ENCODE peak calls at places on chromosomes 16 and 17, in four cellular contexts. W is K562, D is GM12891, G is GM12878. A is an unnamed sample.

GRCh38 chr17:74730491-74731346 is 6.3 kb upstream of the RAB37 start:
- DNase-seq in D (no peak), W (no peak), G (no peak), A (no peak)

GRCh38 chr17:14381606-14382005 is 80.7 kb downstream of the HS3ST3B1 start:
- DNase-seq in W (no peak), G (no peak), D (no peak), A (no peak)

GRCh38 chr16:4709481-4709880 is 16.1 kb downstream of the NUDT16L1 start:
- DNase-seq in G (no peak), D (no peak), W (no peak), A (no peak)

GRCh38 chr17:49894761-49895160 is 46.9 kb upstream of the TAC4 start:
- DNase-seq in G (no peak), W (no peak), D (no peak), A (no peak)

GRCh38 chr16:30998852-30999761 is 11.3 kb downstream of the STX1B start:
- DNase-seq in D (no peak), W (no peak), G (no peak), A (no peak)

GRCh38 chr16:52068447-52069074 is 478.4 kb downstream of the TOX3 start:
- DNase-seq in W (no peak), D (no peak), G (no peak), A (no peak)

GRCh38 chr16:56889206-56889605 is 24.2 kb downstream of the SLC12A3 start:
- DNase-seq in G (no peak), D (no peak), W (peak), A (no peak)

GRCh38 chr17:56831364-56832095 is 2.2 kb downstream of the C17orf67 start:
- DNase-seq in D (no peak), W (no peak), G (no peak), A (no peak)

GRCh38 chr17:77662796-77663195 is 295.7 kb upstream of the TNRC6C start:
- DNase-seq in W (no peak), G (no peak), D (no peak), A (no peak)

GRCh38 chr16:58385218-58385773 is 7.0 kb upstream of the GINS3 start:
- DNase-seq in W (no peak), D (no peak), G (no peak), A (no peak)

GRCh38 chr17:63279498-63280230 is 166.4 kb downstream of the CYB561 start:
- DNase-seq in D (no peak), W (no peak), G (no peak), A (no peak)

GRCh38 chr17:27760069-27760885 is 40.1 kb downstream of the NOS2 start:
- DNase-seq in G (no peak), D (peak), W (peak), A (peak)

GRCh38 chr17:68441064-68441770 is 16.1 kb downstream of the WIPI1 start:
- DNase-seq in D (no peak), G (no peak), W (no peak), A (peak)

GRCh38 chr17:19433727-19434340 is 22.8 kb downstream of the RNF112 start:
- DNase-seq in W (no peak), D (no peak), G (no peak), A (no peak)

GRCh38 chr17:42697108-42697811 is 14.9 kb downstream of the CNTNAP1 start:
- DNase-seq in D (peak), G (no peak), W (no peak), A (no peak)
- TF ChIP-seq SPI1 in D (no peak), G (no peak), W (no peak), A (no peak)

GRCh38 chr17:36185416-36185815 is 9.0 kb upstream of the TBC1D3B start:
- DNase-seq in W (no peak), G (no peak), D (no peak), A (no peak)

GRCh38 chr17:36183001-36183810 is 6.8 kb upstream of the TBC1D3B start:
- DNase-seq in G (no peak), D (peak), W (peak), A (no peak)

GRCh38 chr17:36183811-36184765 is 7.7 kb upstream of the TBC1D3B start:
- DNase-seq in G (no peak), D (no peak), W (no peak), A (no peak)

DNA sequence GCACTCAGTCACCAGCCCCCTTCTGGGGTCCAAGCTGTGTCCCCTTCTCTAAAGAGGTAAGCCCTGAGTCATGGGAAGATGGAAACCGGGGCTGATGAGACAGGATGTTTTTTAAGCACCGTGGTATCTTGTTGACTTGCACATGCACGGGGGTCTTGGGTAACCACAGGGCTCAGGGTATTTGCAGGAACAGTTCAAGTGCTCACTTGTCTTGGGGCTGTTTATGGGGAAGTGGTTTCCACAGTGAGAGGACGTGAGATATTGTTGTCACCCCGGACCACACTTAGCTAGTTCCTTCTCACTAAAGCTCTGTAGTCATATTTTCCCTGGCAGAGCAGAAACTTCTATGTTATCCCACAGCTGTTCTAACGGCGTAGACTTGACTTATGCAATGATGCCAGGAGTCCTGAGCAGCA is 7.7 kb downstream of the CCL3L1 start:
- DNase-seq in D (no peak), W (no peak), G (peak), A (peak)
- TF ChIP-seq SPI1 in D (peak), W (no peak), G (peak), A (peak)

GRCh38 chr16:24685539-24686432 is 43.7 kb upstream of the TNRC6A start:
- DNase-seq in W (peak), D (no peak), G (no peak), A (no peak)
- TF ChIP-seq SPI1 in W (no peak), D (no peak), G (no peak), A (no peak)

GRCh38 chr16:9007177-9007794 is 43.6 kb upstream of the USP7 start:
- DNase-seq in G (no peak), W (peak), D (no peak), A (no peak)
- TF ChIP-seq SPI1 in G (no peak), W (no peak), D (no peak), A (no peak)

A was measured in HL-60.